ENCODE peak calls at places on chromosomes 3 and 15, in four cellular contexts. One of them, this sample, is unnamed.
A peak's percentile ranks its signal among the peaks of the same experiment; 100 is the strongest.

GRCh38 chr3:47073685-47074084 is 90.2 kb downstream of the SETD2 start:
- DNase-seq in mammary epithelial cell: no peak
- DNase-seq in neural progenitor cell: no peak
- DNase-seq in astrocyte: no peak
- DNase-seq in this sample: no peak

GRCh38 chr3:60053518-60054265 is 1003.9 kb upstream of the CFAP20DC start:
- DNase-seq in mammary epithelial cell: peak; percentile 5
- DNase-seq in neural progenitor cell: no peak
- DNase-seq in astrocyte: peak; percentile 81
- DNase-seq in this sample: peak; percentile 18

GRCh38 chr3:101635954-101636798 is 40.8 kb downstream of the ZBTB11 start:
- DNase-seq in mammary epithelial cell: peak; percentile 37
- DNase-seq in neural progenitor cell: peak; percentile 77
- DNase-seq in astrocyte: no peak
- DNase-seq in this sample: peak; percentile 69

GRCh38 chr15:62099171-62099601 is 32.4 kb downstream of the C2CD4A start:
- DNase-seq in mammary epithelial cell: no peak
- DNase-seq in neural progenitor cell: no peak
- DNase-seq in astrocyte: peak; percentile 27
- DNase-seq in this sample: peak; percentile 74

GRCh38 chr15:48530528-48530927 is 115.0 kb downstream of the FBN1 start:
- DNase-seq in mammary epithelial cell: no peak
- DNase-seq in neural progenitor cell: no peak
- DNase-seq in astrocyte: no peak
- DNase-seq in this sample: no peak

GRCh38 chr15:99424978-99425665 is 140.7 kb upstream of the MEF2A start:
- DNase-seq in mammary epithelial cell: peak; percentile 95
- DNase-seq in neural progenitor cell: no peak
- DNase-seq in astrocyte: peak; percentile 83
- DNase-seq in this sample: peak; percentile 89

GRCh38 chr3:25587526-25587925 is 77.2 kb downstream of the TOP2B start:
- DNase-seq in mammary epithelial cell: no peak
- DNase-seq in neural progenitor cell: no peak
- DNase-seq in astrocyte: no peak
- DNase-seq in this sample: no peak

GRCh38 chr3:95148107-95148506 is 1085.2 kb downstream of the NSUN3 start:
- DNase-seq in mammary epithelial cell: no peak
- DNase-seq in neural progenitor cell: no peak
- DNase-seq in astrocyte: no peak
- DNase-seq in this sample: no peak

GRCh38 chr3:18847583-18848197 is 300.6 kb upstream of the KCNH8 start:
- DNase-seq in mammary epithelial cell: no peak
- DNase-seq in neural progenitor cell: peak; percentile 28
- DNase-seq in astrocyte: no peak
- DNase-seq in this sample: peak; percentile 62

GRCh38 chr15:100891316-100892012 is 11.8 kb downstream of the ALDH1A3 start:
- DNase-seq in mammary epithelial cell: no peak
- DNase-seq in neural progenitor cell: peak; percentile 79
- DNase-seq in astrocyte: no peak
- DNase-seq in this sample: peak; percentile 20

GRCh38 chr3:39177708-39178332 is 14.6 kb downstream of the XIRP1 start:
- DNase-seq in mammary epithelial cell: peak; percentile 80
- DNase-seq in neural progenitor cell: peak; percentile 82
- DNase-seq in astrocyte: peak; percentile 93
- DNase-seq in this sample: peak; percentile 75

GRCh38 chr15:60255390-60255789 is 142.4 kb downstream of the ANXA2 start:
- DNase-seq in mammary epithelial cell: peak; percentile 92
- DNase-seq in neural progenitor cell: no peak
- DNase-seq in astrocyte: no peak
- DNase-seq in this sample: peak; percentile 89

GRCh38 chr3:155676252-155676981 is 68.5 kb downstream of the PLCH1 start:
- DNase-seq in mammary epithelial cell: peak; percentile 53
- DNase-seq in neural progenitor cell: peak; percentile 13
- DNase-seq in astrocyte: peak; percentile 62
- DNase-seq in this sample: peak; percentile 58

GRCh38 chr3:20066848-20067617 is 26.8 kb downstream of the KAT2B start:
- DNase-seq in mammary epithelial cell: peak; percentile 83
- DNase-seq in neural progenitor cell: no peak
- DNase-seq in astrocyte: no peak
- DNase-seq in this sample: peak; percentile 54

GRCh38 chr3:22939349-22939748 is 263.8 kb upstream of the UBE2E2 start:
- DNase-seq in mammary epithelial cell: no peak
- DNase-seq in neural progenitor cell: no peak
- DNase-seq in astrocyte: no peak
- DNase-seq in this sample: no peak

GRCh38 chr15:32683906-32684584 is 33.8 kb upstream of the GREM1 start:
- DNase-seq in mammary epithelial cell: peak; percentile 89
- DNase-seq in neural progenitor cell: no peak
- DNase-seq in astrocyte: peak; percentile 99
- DNase-seq in this sample: peak; percentile 88

GRCh38 chr15:59020321-59020720 is 32.9 kb downstream of the RNF111 start:
- DNase-seq in mammary epithelial cell: peak; percentile 7
- DNase-seq in neural progenitor cell: no peak
- DNase-seq in astrocyte: no peak
- DNase-seq in this sample: no peak

GRCh38 chr3:52119056-52119455 is 35.2 kb downstream of the POC1A start:
- DNase-seq in mammary epithelial cell: no peak
- DNase-seq in neural progenitor cell: no peak
- DNase-seq in astrocyte: no peak
- DNase-seq in this sample: no peak

GRCh38 chr3:66812126-66812525 is 186.0 kb upstream of the KBTBD8 start:
- DNase-seq in mammary epithelial cell: peak; percentile 38
- DNase-seq in neural progenitor cell: no peak
- DNase-seq in astrocyte: peak; percentile 61
- DNase-seq in this sample: no peak

GRCh38 chr3:130699765-130700164 is 46.9 kb downstream of the PIK3R4 start:
- DNase-seq in mammary epithelial cell: peak; percentile 31
- DNase-seq in neural progenitor cell: peak; percentile 31
- DNase-seq in astrocyte: no peak
- DNase-seq in this sample: peak; percentile 58

GRCh38 chr3:127438951-127439350 is 151.1 kb upstream of the PRR20G start:
- DNase-seq in mammary epithelial cell: no peak
- DNase-seq in neural progenitor cell: no peak
- DNase-seq in astrocyte: no peak
- DNase-seq in this sample: no peak

GRCh38 chr15:85477730-85478129 is 97.3 kb downstream of the AKAP13 start:
- DNase-seq in mammary epithelial cell: peak; percentile 83
- DNase-seq in neural progenitor cell: no peak
- DNase-seq in astrocyte: peak; percentile 67
- DNase-seq in this sample: peak; percentile 41

GRCh38 chr3:119600732-119601131 is 3.0 kb downstream of the PLA1A start:
- DNase-seq in mammary epithelial cell: no peak
- DNase-seq in neural progenitor cell: peak; percentile 66
- DNase-seq in astrocyte: no peak
- DNase-seq in this sample: peak; percentile 42

GRCh38 chr15:87827126-87827525 is 429.4 kb downstream of the NTRK3 start:
- DNase-seq in mammary epithelial cell: no peak
- DNase-seq in neural progenitor cell: no peak
- DNase-seq in astrocyte: peak; percentile 53
- DNase-seq in this sample: peak; percentile 19

GRCh38 chr3:122030381-122031122 is 8.5 kb upstream of the ILDR1 start:
- DNase-seq in mammary epithelial cell: no peak
- DNase-seq in neural progenitor cell: no peak
- DNase-seq in astrocyte: peak; percentile 35
- DNase-seq in this sample: no peak

GRCh38 chr15:33055962-33056361 is 138.6 kb downstream of the FMN1 start:
- DNase-seq in mammary epithelial cell: no peak
- DNase-seq in neural progenitor cell: no peak
- DNase-seq in astrocyte: no peak
- DNase-seq in this sample: no peak

GRCh38 chr15:60004019-60004845 is at the start of gene FOXB1:
- DNase-seq in mammary epithelial cell: no peak
- DNase-seq in neural progenitor cell: peak; percentile 95
- DNase-seq in astrocyte: no peak
- DNase-seq in this sample: no peak

GRCh38 chr3:40129510-40129909 is 180.0 kb upstream of the EIF1B start:
- DNase-seq in mammary epithelial cell: no peak
- DNase-seq in neural progenitor cell: no peak
- DNase-seq in astrocyte: no peak
- DNase-seq in this sample: no peak

GRCh38 chr3:150965436-150965835 is 7.1 kb downstream of the CLRN1 start:
- DNase-seq in mammary epithelial cell: no peak
- DNase-seq in neural progenitor cell: no peak
- DNase-seq in astrocyte: no peak
- DNase-seq in this sample: no peak

GRCh38 chr3:45974686-45975085 is 20.9 kb downstream of the FYCO1 start:
- DNase-seq in mammary epithelial cell: no peak
- DNase-seq in neural progenitor cell: no peak
- DNase-seq in astrocyte: no peak
- DNase-seq in this sample: no peak
- H3K9ac ChIP-seq in mammary epithelial cell: no peak overlapping the region
- H3K9ac ChIP-seq in neural progenitor cell: no peak overlapping the region
- H3K9ac ChIP-seq in astrocyte: no peak overlapping the region
- H3K9ac ChIP-seq in this sample: no peak overlapping the region

DNA sequence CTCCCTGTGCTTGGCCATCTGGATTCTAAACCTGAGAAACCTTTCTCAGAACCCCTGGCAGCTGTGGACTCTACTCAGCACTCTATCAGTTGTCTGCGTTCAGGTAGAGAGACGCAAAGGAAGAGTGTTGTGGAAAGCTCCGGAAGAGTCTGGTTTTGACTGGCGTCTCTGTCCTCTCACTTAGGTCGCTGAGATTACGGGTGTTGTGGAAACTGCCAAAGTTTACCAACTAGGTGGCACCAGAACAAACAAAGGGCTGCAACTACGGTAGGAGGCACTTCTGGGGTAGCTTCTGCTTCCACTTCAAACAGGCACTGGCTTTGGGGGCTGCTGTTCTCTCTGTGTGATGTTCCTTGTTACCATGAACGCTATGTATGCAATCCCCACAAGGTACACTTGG is 19.2 kb upstream of the ITPKA start:
- DNase-seq in mammary epithelial cell: no peak
- DNase-seq in neural progenitor cell: no peak
- DNase-seq in astrocyte: no peak
- DNase-seq in this sample: no peak
- TF ChIP-seq EZH2 in mammary epithelial cell: no peak
- TF ChIP-seq EZH2 in neural progenitor cell: no peak
- TF ChIP-seq EZH2 in astrocyte: no peak
- TF ChIP-seq EZH2 in this sample: no peak

DNA sequence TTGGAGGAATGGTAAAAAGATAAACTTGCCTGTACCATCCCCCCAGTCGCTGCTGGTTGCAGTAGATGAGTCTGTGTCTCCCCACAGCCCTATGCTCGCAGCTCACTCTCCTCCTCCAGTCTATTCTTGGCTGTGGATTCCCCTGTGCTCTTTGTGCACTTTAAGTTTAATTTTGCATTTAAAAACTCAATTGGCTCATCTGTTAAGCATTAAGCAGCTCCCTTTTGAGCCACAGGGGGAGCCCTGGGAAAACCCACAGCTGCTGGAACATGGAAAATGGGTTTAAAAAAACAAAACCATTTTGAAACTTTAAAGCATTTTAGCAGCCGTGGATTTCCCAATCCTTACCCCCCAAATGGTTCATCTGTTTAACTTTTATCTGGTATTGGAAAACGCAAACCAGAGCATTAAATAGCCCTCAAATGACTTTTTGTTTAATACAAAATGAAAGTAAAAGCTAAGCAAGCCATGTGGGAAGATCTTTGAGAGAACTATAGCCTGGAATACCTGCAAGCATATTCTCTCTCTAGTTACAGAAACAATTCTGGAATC is 536.9 kb downstream of the ZIC1 start:
- DNase-seq in mammary epithelial cell: peak; percentile 48
- DNase-seq in neural progenitor cell: peak; percentile 23
- DNase-seq in astrocyte: peak; percentile 91
- DNase-seq in this sample: peak; percentile 61
- H3K4me3 ChIP-seq in mammary epithelial cell: no peak overlapping the region
- H3K4me3 ChIP-seq in neural progenitor cell: no peak overlapping the region
- H3K4me3 ChIP-seq in astrocyte: peak overlapping the region; percentile 14
- H3K4me3 ChIP-seq in this sample: peak overlapping the region; percentile 47

GRCh38 chr15:31402511-31403056 is 75.9 kb downstream of the KLF13 start:
- DNase-seq in mammary epithelial cell: no peak
- DNase-seq in neural progenitor cell: no peak
- DNase-seq in astrocyte: no peak
- DNase-seq in this sample: no peak
- H3K9ac ChIP-seq in mammary epithelial cell: no peak overlapping the region
- H3K9ac ChIP-seq in neural progenitor cell: no peak overlapping the region
- H3K9ac ChIP-seq in astrocyte: peak overlapping the region; percentile 32
- H3K9ac ChIP-seq in this sample: no peak overlapping the region

GRCh38 chr3:170043506-170043905 is 5.7 kb downstream of the GPR160 start:
- DNase-seq in mammary epithelial cell: no peak
- DNase-seq in neural progenitor cell: no peak
- DNase-seq in astrocyte: no peak
- DNase-seq in this sample: no peak

GRCh38 chr3:170033489-170033888 is 4.3 kb upstream of the GPR160 start:
- DNase-seq in mammary epithelial cell: no peak
- DNase-seq in neural progenitor cell: no peak
- DNase-seq in astrocyte: no peak
- DNase-seq in this sample: no peak

GRCh38 chr3:170040283-170040907 is 2.6 kb downstream of the GPR160 start:
- DNase-seq in mammary epithelial cell: no peak
- DNase-seq in neural progenitor cell: peak; percentile 42
- DNase-seq in astrocyte: no peak
- DNase-seq in this sample: no peak

GRCh38 chr3:170037463-170038433 is at the start of gene GPR160:
- DNase-seq in mammary epithelial cell: peak; percentile 27
- DNase-seq in neural progenitor cell: peak; percentile 89
- DNase-seq in astrocyte: no peak
- DNase-seq in this sample: peak; percentile 75

GRCh38 chr3:170038434-170039110 is 777 bp downstream of the GPR160 start:
- DNase-seq in mammary epithelial cell: no peak
- DNase-seq in neural progenitor cell: peak; percentile 66
- DNase-seq in astrocyte: no peak
- DNase-seq in this sample: peak; percentile 52
- TF ChIP-seq EZH2 in mammary epithelial cell: peak; percentile 47
- TF ChIP-seq EZH2 in neural progenitor cell: peak; percentile 75
- TF ChIP-seq EZH2 in astrocyte: peak; percentile 59
- TF ChIP-seq EZH2 in this sample: no peak

GRCh38 chr3:129592362-129593150 is 13.9 kb downstream of the PLXND1 start:
- DNase-seq in mammary epithelial cell: no peak
- DNase-seq in neural progenitor cell: peak; percentile 62
- DNase-seq in astrocyte: no peak
- DNase-seq in this sample: no peak
- H3K4me3 ChIP-seq in mammary epithelial cell: no peak overlapping the region
- H3K4me3 ChIP-seq in neural progenitor cell: peak overlapping the region; percentile 32
- H3K4me3 ChIP-seq in astrocyte: no peak overlapping the region
- H3K4me3 ChIP-seq in this sample: no peak overlapping the region

DNA sequence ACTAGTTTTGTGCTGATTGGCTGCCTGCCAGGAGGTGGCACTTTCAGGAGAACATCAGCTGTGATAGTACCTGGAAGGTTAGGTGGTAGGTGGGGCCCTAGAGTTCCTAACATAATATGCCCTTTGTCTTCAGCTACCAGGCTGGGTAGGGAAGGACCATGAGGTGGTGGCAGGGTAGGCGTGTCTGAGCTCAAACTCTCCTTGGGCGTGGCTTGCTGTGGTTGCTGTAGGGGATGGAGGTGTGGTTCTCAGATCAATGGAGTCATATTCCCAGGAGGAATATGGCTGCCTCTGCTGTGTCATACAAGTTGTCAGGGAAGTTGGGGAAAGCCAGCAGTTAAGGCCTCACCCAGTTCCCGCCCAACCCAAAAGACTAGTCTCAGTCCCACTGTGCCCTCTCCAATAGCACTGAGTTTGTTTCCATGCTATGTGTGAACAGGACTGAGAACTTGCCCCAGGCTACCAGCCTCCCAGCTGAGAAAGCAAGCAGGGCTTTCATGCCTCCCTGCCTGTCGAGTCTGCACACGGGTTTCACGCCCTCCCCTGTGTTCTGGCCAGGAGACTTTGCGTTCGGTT is 107.7 kb downstream of the CHCHD4 start:
- DNase-seq in mammary epithelial cell: peak; percentile 96
- DNase-seq in neural progenitor cell: no peak
- DNase-seq in astrocyte: no peak
- DNase-seq in this sample: peak; percentile 42
- H3K9ac ChIP-seq in mammary epithelial cell: no peak overlapping the region
- H3K9ac ChIP-seq in neural progenitor cell: no peak overlapping the region
- H3K9ac ChIP-seq in astrocyte: no peak overlapping the region
- H3K9ac ChIP-seq in this sample: no peak overlapping the region

This sample was measured in PC-3.